ENCODE peak calls at places on chromosomes 2 and 18, in five cellular contexts. X is K562, W is fibroblast of villous mesenchyme, F is KBM-7, D is renal cortical epithelial cell. I is an unnamed sample.
A peak's percentile ranks its signal among the peaks of the same experiment; 100 is the strongest.

GRCh38 chr2:53949457-53949856 is 21.3 kb downstream of the PSME4 start:
- DNase-seq in W (no peak), D (peak; percentile 15), X (no peak), F (no peak), I (no peak)

GRCh38 chr2:239022437-239023260 is 174.8 kb downstream of the TWIST2 start:
- DNase-seq in D (no peak), F (no peak), X (no peak), W (no peak), I (no peak)

GRCh38 chr2:173520918-173521317 is 166.2 kb downstream of the CDCA7 start:
- DNase-seq in X (no peak), W (no peak), F (no peak), D (no peak), I (no peak)

GRCh38 chr18:8987250-8987649 is 115.2 kb upstream of the NDUFV2 start:
- DNase-seq in D (no peak), W (no peak), X (no peak), F (no peak), I (peak; percentile 15)

GRCh38 chr2:128412181-128412871 is 93.7 kb upstream of the HS6ST1 start:
- DNase-seq in X (no peak), F (no peak), W (no peak), D (no peak), I (no peak)

GRCh38 chr2:225091336-225091735 is 49.1 kb upstream of the DOCK10 start:
- DNase-seq in X (no peak), F (no peak), W (peak; percentile 45), D (peak; percentile 79), I (peak; percentile 96)

GRCh38 chr2:222860740-222861410 is at the start of gene ACSL3:
- DNase-seq in F (peak; percentile 93), X (peak; percentile 88), D (peak; percentile 72), W (peak; percentile 95), I (peak; percentile 82)

GRCh38 chr2:219274392-219274921 is 4.7 kb upstream of the DNAJB2 start:
- DNase-seq in W (peak; percentile 75), X (no peak), F (no peak), D (peak; percentile 92), I (peak; percentile 95)

GRCh38 chr18:136433-136832 is 21.9 kb upstream of the USP14 start:
- DNase-seq in F (no peak), W (no peak), X (peak; percentile 72), D (no peak), I (no peak)